ENCODE peak calls at places on chromosomes 6 and 20, in four cellular contexts. One of them, this sample, is unnamed.

GRCh38 chr6:33075568-33076405 is at the start of gene HLA-DPB1:
- DNase-seq in HCT116: peak
- DNase-seq in choroid plexus epithelial cell: peak
- DNase-seq in neural crest cell: no peak
- DNase-seq in this sample: no peak

GRCh38 chr20:10550204-10551118 is 115.4 kb downstream of the SLX4IP start:
- DNase-seq in neural crest cell: no peak
- DNase-seq in choroid plexus epithelial cell: no peak
- DNase-seq in HCT116: no peak
- DNase-seq in this sample: no peak

GRCh38 chr20:48831702-48832422 is 4.1 kb upstream of the PREX1 start:
- DNase-seq in neural crest cell: no peak
- DNase-seq in choroid plexus epithelial cell: no peak
- DNase-seq in HCT116: no peak
- DNase-seq in this sample: no peak

GRCh38 chr20:62668441-62669027 is 26.2 kb downstream of the SLCO4A1 start:
- DNase-seq in neural crest cell: peak
- DNase-seq in HCT116: peak
- DNase-seq in choroid plexus epithelial cell: peak
- DNase-seq in this sample: peak

GRCh38 chr6:118580585-118581419 is 32.7 kb downstream of the PLN start:
- DNase-seq in neural crest cell: peak
- DNase-seq in choroid plexus epithelial cell: peak
- DNase-seq in HCT116: peak
- DNase-seq in this sample: peak

GRCh38 chr20:57770852-57771746 is 61.3 kb upstream of the PMEPA1 start:
- DNase-seq in choroid plexus epithelial cell: no peak
- DNase-seq in HCT116: no peak
- DNase-seq in neural crest cell: no peak
- DNase-seq in this sample: no peak

GRCh38 chr20:7985916-7986315 is 33.6 kb downstream of the TMX4 start:
- DNase-seq in neural crest cell: no peak
- DNase-seq in choroid plexus epithelial cell: no peak
- DNase-seq in HCT116: no peak
- DNase-seq in this sample: no peak

GRCh38 chr6:92559002-92559401 is 860.4 kb downstream of the EPHA7 start:
- DNase-seq in HCT116: no peak
- DNase-seq in choroid plexus epithelial cell: peak
- DNase-seq in neural crest cell: no peak
- DNase-seq in this sample: no peak

GRCh38 chr6:150078788-150079187 is 9.9 kb upstream of the ULBP3 start:
- DNase-seq in HCT116: no peak
- DNase-seq in choroid plexus epithelial cell: peak
- DNase-seq in neural crest cell: no peak
- DNase-seq in this sample: no peak

GRCh38 chr20:2001119-2001518 is 7.3 kb upstream of the PDYN start:
- DNase-seq in neural crest cell: no peak
- DNase-seq in choroid plexus epithelial cell: no peak
- DNase-seq in HCT116: no peak
- DNase-seq in this sample: no peak

GRCh38 chr20:50504231-50504823 is 5.9 kb upstream of the PTPN1 start:
- DNase-seq in neural crest cell: no peak
- DNase-seq in HCT116: peak
- DNase-seq in choroid plexus epithelial cell: no peak
- DNase-seq in this sample: no peak

GRCh38 chr6:133809406-133809805 is 79.5 kb upstream of the TCF21 start:
- DNase-seq in neural crest cell: no peak
- DNase-seq in choroid plexus epithelial cell: peak
- DNase-seq in HCT116: no peak
- DNase-seq in this sample: no peak

GRCh38 chr20:17910828-17911294 is 57.7 kb downstream of the SNX5 start:
- DNase-seq in choroid plexus epithelial cell: peak
- DNase-seq in neural crest cell: no peak
- DNase-seq in HCT116: no peak
- DNase-seq in this sample: peak

GRCh38 chr6:114690625-114691024 is 347.8 kb upstream of the HS3ST5 start:
- DNase-seq in neural crest cell: no peak
- DNase-seq in HCT116: no peak
- DNase-seq in choroid plexus epithelial cell: no peak
- DNase-seq in this sample: no peak

GRCh38 chr20:49306903-49307336 is 29.1 kb upstream of the ZNFX1 start:
- DNase-seq in neural crest cell: no peak
- DNase-seq in choroid plexus epithelial cell: no peak
- DNase-seq in HCT116: no peak
- DNase-seq in this sample: no peak

GRCh38 chr6:5132741-5133140 is 47.6 kb downstream of the PPP1R3G start:
- DNase-seq in HCT116: no peak
- DNase-seq in neural crest cell: no peak
- DNase-seq in choroid plexus epithelial cell: peak
- DNase-seq in this sample: no peak

GRCh38 chr20:17233621-17234020 is 6.8 kb downstream of the PCSK2 start:
- DNase-seq in HCT116: no peak
- DNase-seq in choroid plexus epithelial cell: no peak
- DNase-seq in neural crest cell: no peak
- DNase-seq in this sample: no peak